ENCODE peak calls at places on chromosomes 1 and 21, in ten cellular contexts. B is B cell, H is GM04504, Y is RPMI8226, T is aorta, K is EL, O is esophagus squamous epithelium, J is psoas muscle, X is GM13976, L is GM04503. Z is an unnamed sample.
A peak's percentile ranks its signal among the peaks of the same experiment; 100 is the strongest.

GRCh38 chr1:154419620-154420020 is 14.5 kb downstream of the IL6R start:
- DNase-seq in B (no peak), H (peak; percentile 81), Y (no peak), T (peak; percentile 95), K (peak; percentile 74), O (peak; percentile 33), J (peak; percentile 96), X (no peak), L (peak; percentile 77), Z (peak; percentile 83)

GRCh38 chr1:10484519-10484918 is 9.8 kb downstream of the PEX14 start:
- DNase-seq in B (no peak), H (no peak), Y (no peak), T (peak; percentile 54), K (no peak), O (no peak), J (no peak), X (no peak), L (no peak), Z (no peak)

GRCh38 chr1:116290085-116290670 is 82.9 kb upstream of the ATP1A1 start:
- DNase-seq in B (no peak), H (no peak), Y (no peak), T (no peak), K (peak; percentile 53), O (no peak), J (no peak), X (no peak), L (peak; percentile 1), Z (no peak)

GRCh38 chr1:221715321-221716169 is 26.3 kb downstream of the DUSP10 start:
- DNase-seq in B (no peak), H (no peak), Y (no peak), T (no peak), K (peak; percentile 55), O (no peak), J (no peak), X (no peak), L (no peak), Z (no peak)

GRCh38 chr1:24080131-24080530 is 31.8 kb downstream of the MYOM3 start:
- DNase-seq in B (no peak), H (no peak), Y (no peak), T (no peak), K (no peak), O (no peak), J (peak; percentile 75), X (no peak), L (no peak), Z (no peak)

GRCh38 chr21:37455504-37455911 is 88.9 kb downstream of the DYRK1A start:
- DNase-seq in B (no peak), H (no peak), Y (no peak), T (no peak), K (no peak), O (no peak), J (no peak), X (no peak), L (no peak), Z (no peak)

GRCh38 chr1:226643701-226644540 is 95.2 kb downstream of the ITPKB start:
- DNase-seq in B (peak; percentile 85), H (no peak), Y (no peak), T (peak; percentile 39), K (no peak), O (no peak), J (peak; percentile 48), X (peak; percentile 84), L (no peak), Z (no peak)

GRCh38 chr21:46550511-46550941 is 54.4 kb downstream of the S100B start:
- DNase-seq in B (peak; percentile 44), H (no peak), Y (no peak), T (no peak), K (no peak), O (no peak), J (no peak), X (no peak), L (no peak), Z (peak; percentile 27)

GRCh38 chr21:43585924-43586411 is 73.3 kb downstream of the HSF2BP start:
- DNase-seq in B (no peak), H (peak; percentile 97), Y (no peak), T (peak; percentile 63), K (peak; percentile 100), O (no peak), J (no peak), X (no peak), L (peak; percentile 98), Z (peak; percentile 85)

GRCh38 chr21:44354775-44355771 is 1.7 kb downstream of the TRPM2 start:
- DNase-seq in B (peak; percentile 59), H (no peak), Y (no peak), T (no peak), K (no peak), O (no peak), J (no peak), X (peak; percentile 70), L (no peak), Z (no peak)

GRCh38 chr1:162856260-162856659 is 4.7 kb downstream of the CCDC190 start:
- DNase-seq in B (no peak), H (peak; percentile 54), Y (peak; percentile 26), T (peak; percentile 49), K (peak; percentile 95), O (no peak), J (no peak), X (no peak), L (peak; percentile 59), Z (no peak)

GRCh38 chr1:113802367-113803007 is 9.8 kb downstream of the RSBN1 start:
- DNase-seq in B (no peak), H (no peak), Y (no peak), T (no peak), K (no peak), O (no peak), J (no peak), X (no peak), L (no peak), Z (no peak)

GRCh38 chr1:15678578-15678977 is 5.5 kb upstream of the PLEKHM2 start:
- DNase-seq in B (no peak), H (peak; percentile 42), Y (peak; percentile 62), T (no peak), K (peak; percentile 94), O (no peak), J (no peak), X (no peak), L (peak; percentile 70), Z (peak; percentile 47)

GRCh38 chr1:11731719-11732283 is 4.1 kb upstream of the AGTRAP start:
- DNase-seq in B (peak; percentile 54), H (no peak), Y (no peak), T (peak; percentile 80), K (no peak), O (peak; percentile 19), J (peak; percentile 80), X (no peak), L (no peak), Z (peak; percentile 45)

GRCh38 chr1:194372266-194372665 is 1185.9 kb upstream of the B3GALT2 start:
- DNase-seq in B (no peak), H (no peak), Y (no peak), T (no peak), K (no peak), O (no peak), J (no peak), X (no peak), L (no peak), Z (no peak)

GRCh38 chr1:241918879-241919278 is 38.7 kb upstream of the BECN2 start:
- DNase-seq in B (no peak), H (peak; percentile 34), Y (no peak), T (no peak), K (peak; percentile 67), O (no peak), J (peak; percentile 60), X (no peak), L (peak; percentile 40), Z (no peak)

GRCh38 chr1:117622726-117623125 is 16.9 kb downstream of the TENT5C start:
- DNase-seq in B (no peak), H (no peak), Y (no peak), T (no peak), K (no peak), O (no peak), J (no peak), X (no peak), L (no peak), Z (no peak)

GRCh38 chr1:38115682-38116187 is 69.1 kb upstream of the POU3F1 start:
- DNase-seq in B (no peak), H (no peak), Y (no peak), T (no peak), K (no peak), O (no peak), J (no peak), X (no peak), L (no peak), Z (no peak)

GRCh38 chr1:237041795-237042466 is at the start of gene RYR2:
- DNase-seq in B (no peak), H (no peak), Y (peak; percentile 74), T (peak; percentile 51), K (no peak), O (no peak), J (no peak), X (peak; percentile 35), L (no peak), Z (no peak)

GRCh38 chr1:57761628-57762027 is 337.8 kb upstream of the DAB1 start:
- DNase-seq in B (no peak), H (no peak), Y (no peak), T (no peak), K (no peak), O (no peak), J (no peak), X (no peak), L (no peak), Z (no peak)

GRCh38 chr1:224506141-224506814 is 71.7 kb upstream of the WDR26 start:
- DNase-seq in B (no peak), H (no peak), Y (no peak), T (no peak), K (peak; percentile 33), O (no peak), J (peak; percentile 58), X (no peak), L (no peak), Z (no peak)

GRCh38 chr1:156149374-156150106 is 3.8 kb upstream of the SEMA4A start:
- DNase-seq in B (peak; percentile 56), H (no peak), Y (peak; percentile 62), T (no peak), K (no peak), O (no peak), J (peak; percentile 34), X (peak; percentile 77), L (no peak), Z (no peak)

GRCh38 chr21:16797530-16797929 is 715.3 kb upstream of the CXADR start:
- DNase-seq in B (no peak), H (no peak), Y (no peak), T (no peak), K (no peak), O (no peak), J (no peak), X (no peak), L (no peak), Z (no peak)

GRCh38 chr21:36163780-36164426 is 7.3 kb downstream of the DOP1B start:
- DNase-seq in B (no peak), H (no peak), Y (no peak), T (no peak), K (no peak), O (no peak), J (no peak), X (no peak), L (no peak), Z (no peak)

GRCh38 chr21:20266369-20266710 is 731.9 kb upstream of the NCAM2 start:
- DNase-seq in B (no peak), H (no peak), Y (no peak), T (no peak), K (no peak), O (no peak), J (no peak), X (no peak), L (no peak), Z (no peak)

GRCh38 chr1:3745590-3746381 is 6.5 kb upstream of the CCDC27 start:
- DNase-seq in B (no peak), H (no peak), Y (no peak), T (no peak), K (no peak), O (no peak), J (peak; percentile 38), X (no peak), L (no peak), Z (no peak)

GRCh38 chr1:27005648-27006496 is 6.8 kb downstream of the TENT5B start:
- DNase-seq in B (no peak), H (no peak), Y (no peak), T (no peak), K (no peak), O (no peak), J (no peak), X (no peak), L (no peak), Z (no peak)

GRCh38 chr21:41133896-41134522 is 34.0 kb upstream of the BACE2 start:
- DNase-seq in B (no peak), H (peak; percentile 22), Y (peak; percentile 49), T (no peak), K (peak; percentile 42), O (no peak), J (no peak), X (peak; percentile 64), L (no peak), Z (no peak)

Z was measured in lung.